ENCODE peak calls at places on chromosomes 16 and 17, in ten cellular contexts. One of them, this sample, is unnamed.

GRCh38 chr16:75043175-75043937 is 44.5 kb downstream of the ZNRF1 start:
- DNase-seq in heart right ventricle: no peak
- DNase-seq in A549: no peak
- DNase-seq in AG04450: no peak
- DNase-seq in stimulated activated CD4-positive, alpha-beta T cell treated with anti-CD3 and anti-CD28 coated beads, Interleukin-15, amount 100 ng/mL, for 48 hours: no peak
- DNase-seq in colonic mucosa: no peak
- DNase-seq in activated CD8-positive, alpha-beta T cell treated with anti-CD3 and anti-CD28 coated beads for 36 hours: no peak
- DNase-seq in hypothalamus: no peak
- DNase-seq in HS-5: no peak
- DNase-seq in GM20000: peak
- DNase-seq in this sample: no peak

GRCh38 chr16:17564856-17565255 is 94.1 kb upstream of the XYLT1 start:
- DNase-seq in stimulated activated CD4-positive, alpha-beta T cell treated with anti-CD3 and anti-CD28 coated beads, Interleukin-15, amount 100 ng/mL, for 48 hours: no peak
- DNase-seq in HS-5: no peak
- DNase-seq in hypothalamus: no peak
- DNase-seq in heart right ventricle: no peak
- DNase-seq in activated CD8-positive, alpha-beta T cell treated with anti-CD3 and anti-CD28 coated beads for 36 hours: no peak
- DNase-seq in AG04450: no peak
- DNase-seq in A549: no peak
- DNase-seq in GM20000: no peak
- DNase-seq in colonic mucosa: no peak
- DNase-seq in this sample: no peak

GRCh38 chr17:79305831-79306687 is 231.4 kb downstream of the ENGASE start:
- DNase-seq in A549: no peak
- DNase-seq in heart right ventricle: peak
- DNase-seq in GM20000: no peak
- DNase-seq in HS-5: no peak
- DNase-seq in AG04450: no peak
- DNase-seq in activated CD8-positive, alpha-beta T cell treated with anti-CD3 and anti-CD28 coated beads for 36 hours: no peak
- DNase-seq in colonic mucosa: no peak
- DNase-seq in stimulated activated CD4-positive, alpha-beta T cell treated with anti-CD3 and anti-CD28 coated beads, Interleukin-15, amount 100 ng/mL, for 48 hours: no peak
- DNase-seq in hypothalamus: no peak
- DNase-seq in this sample: no peak

GRCh38 chr17:82967268-82968032 is 112.0 kb upstream of the METRNL start:
- DNase-seq in AG04450: no peak
- DNase-seq in A549: no peak
- DNase-seq in stimulated activated CD4-positive, alpha-beta T cell treated with anti-CD3 and anti-CD28 coated beads, Interleukin-15, amount 100 ng/mL, for 48 hours: no peak
- DNase-seq in GM20000: no peak
- DNase-seq in HS-5: no peak
- DNase-seq in hypothalamus: no peak
- DNase-seq in heart right ventricle: no peak
- DNase-seq in activated CD8-positive, alpha-beta T cell treated with anti-CD3 and anti-CD28 coated beads for 36 hours: no peak
- DNase-seq in colonic mucosa: peak
- DNase-seq in this sample: no peak

GRCh38 chr16:71727545-71728324 is 3.2 kb upstream of the PHLPP2 start:
- DNase-seq in GM20000: no peak
- DNase-seq in stimulated activated CD4-positive, alpha-beta T cell treated with anti-CD3 and anti-CD28 coated beads, Interleukin-15, amount 100 ng/mL, for 48 hours: no peak
- DNase-seq in activated CD8-positive, alpha-beta T cell treated with anti-CD3 and anti-CD28 coated beads for 36 hours: no peak
- DNase-seq in heart right ventricle: no peak
- DNase-seq in colonic mucosa: no peak
- DNase-seq in A549: no peak
- DNase-seq in hypothalamus: no peak
- DNase-seq in AG04450: no peak
- DNase-seq in HS-5: no peak
- DNase-seq in this sample: no peak

GRCh38 chr17:29116652-29117439 is 63.4 kb downstream of the MYO18A start:
- DNase-seq in A549: peak
- DNase-seq in colonic mucosa: peak
- DNase-seq in HS-5: no peak
- DNase-seq in stimulated activated CD4-positive, alpha-beta T cell treated with anti-CD3 and anti-CD28 coated beads, Interleukin-15, amount 100 ng/mL, for 48 hours: peak
- DNase-seq in GM20000: peak
- DNase-seq in hypothalamus: peak
- DNase-seq in activated CD8-positive, alpha-beta T cell treated with anti-CD3 and anti-CD28 coated beads for 36 hours: peak
- DNase-seq in heart right ventricle: peak
- DNase-seq in AG04450: no peak
- DNase-seq in this sample: peak

GRCh38 chr17:29723283-29724047 is 100.8 kb upstream of the CORO6 start:
- DNase-seq in AG04450: no peak
- DNase-seq in colonic mucosa: no peak
- DNase-seq in hypothalamus: no peak
- DNase-seq in activated CD8-positive, alpha-beta T cell treated with anti-CD3 and anti-CD28 coated beads for 36 hours: peak
- DNase-seq in heart right ventricle: no peak
- DNase-seq in A549: no peak
- DNase-seq in stimulated activated CD4-positive, alpha-beta T cell treated with anti-CD3 and anti-CD28 coated beads, Interleukin-15, amount 100 ng/mL, for 48 hours: no peak
- DNase-seq in GM20000: peak
- DNase-seq in HS-5: no peak
- DNase-seq in this sample: no peak

GRCh38 chr16:56848955-56849689 is 15.9 kb upstream of the SLC12A3 start:
- DNase-seq in AG04450: no peak
- DNase-seq in GM20000: no peak
- DNase-seq in stimulated activated CD4-positive, alpha-beta T cell treated with anti-CD3 and anti-CD28 coated beads, Interleukin-15, amount 100 ng/mL, for 48 hours: no peak
- DNase-seq in heart right ventricle: no peak
- DNase-seq in activated CD8-positive, alpha-beta T cell treated with anti-CD3 and anti-CD28 coated beads for 36 hours: no peak
- DNase-seq in HS-5: peak
- DNase-seq in colonic mucosa: no peak
- DNase-seq in hypothalamus: no peak
- DNase-seq in A549: no peak
- DNase-seq in this sample: no peak

GRCh38 chr17:14471052-14471451 is 170.2 kb downstream of the HS3ST3B1 start:
- DNase-seq in activated CD8-positive, alpha-beta T cell treated with anti-CD3 and anti-CD28 coated beads for 36 hours: no peak
- DNase-seq in stimulated activated CD4-positive, alpha-beta T cell treated with anti-CD3 and anti-CD28 coated beads, Interleukin-15, amount 100 ng/mL, for 48 hours: no peak
- DNase-seq in GM20000: no peak
- DNase-seq in hypothalamus: no peak
- DNase-seq in heart right ventricle: no peak
- DNase-seq in colonic mucosa: no peak
- DNase-seq in A549: peak
- DNase-seq in HS-5: peak
- DNase-seq in AG04450: peak
- DNase-seq in this sample: peak

GRCh38 chr16:49345829-49346228 is 27.8 kb upstream of the C16orf78 start:
- DNase-seq in heart right ventricle: no peak
- DNase-seq in GM20000: no peak
- DNase-seq in stimulated activated CD4-positive, alpha-beta T cell treated with anti-CD3 and anti-CD28 coated beads, Interleukin-15, amount 100 ng/mL, for 48 hours: no peak
- DNase-seq in activated CD8-positive, alpha-beta T cell treated with anti-CD3 and anti-CD28 coated beads for 36 hours: peak
- DNase-seq in AG04450: no peak
- DNase-seq in colonic mucosa: no peak
- DNase-seq in HS-5: no peak
- DNase-seq in A549: no peak
- DNase-seq in hypothalamus: no peak
- DNase-seq in this sample: peak

GRCh38 chr17:559699-560378 is 154.8 kb downstream of the VPS53 start:
- DNase-seq in stimulated activated CD4-positive, alpha-beta T cell treated with anti-CD3 and anti-CD28 coated beads, Interleukin-15, amount 100 ng/mL, for 48 hours: no peak
- DNase-seq in GM20000: no peak
- DNase-seq in heart right ventricle: peak
- DNase-seq in activated CD8-positive, alpha-beta T cell treated with anti-CD3 and anti-CD28 coated beads for 36 hours: no peak
- DNase-seq in AG04450: peak
- DNase-seq in A549: peak
- DNase-seq in HS-5: peak
- DNase-seq in hypothalamus: no peak
- DNase-seq in colonic mucosa: no peak
- DNase-seq in this sample: no peak

GRCh38 chr16:49280022-49280741 is 1.5 kb downstream of the CBLN1 start:
- DNase-seq in colonic mucosa: no peak
- DNase-seq in A549: no peak
- DNase-seq in stimulated activated CD4-positive, alpha-beta T cell treated with anti-CD3 and anti-CD28 coated beads, Interleukin-15, amount 100 ng/mL, for 48 hours: no peak
- DNase-seq in heart right ventricle: no peak
- DNase-seq in HS-5: no peak
- DNase-seq in GM20000: no peak
- DNase-seq in hypothalamus: no peak
- DNase-seq in AG04450: no peak
- DNase-seq in activated CD8-positive, alpha-beta T cell treated with anti-CD3 and anti-CD28 coated beads for 36 hours: no peak
- DNase-seq in this sample: peak

GRCh38 chr16:56617212-56618085 is 8.1 kb upstream of the MT1E start:
- DNase-seq in heart right ventricle: peak
- DNase-seq in A549: no peak
- DNase-seq in hypothalamus: peak
- DNase-seq in stimulated activated CD4-positive, alpha-beta T cell treated with anti-CD3 and anti-CD28 coated beads, Interleukin-15, amount 100 ng/mL, for 48 hours: peak
- DNase-seq in colonic mucosa: peak
- DNase-seq in HS-5: no peak
- DNase-seq in AG04450: no peak
- DNase-seq in activated CD8-positive, alpha-beta T cell treated with anti-CD3 and anti-CD28 coated beads for 36 hours: peak
- DNase-seq in GM20000: no peak
- DNase-seq in this sample: no peak

GRCh38 chr16:75256871-75257343 is 5.5 kb upstream of the BCAR1 start:
- DNase-seq in HS-5: no peak
- DNase-seq in heart right ventricle: peak
- DNase-seq in A549: no peak
- DNase-seq in hypothalamus: peak
- DNase-seq in colonic mucosa: no peak
- DNase-seq in stimulated activated CD4-positive, alpha-beta T cell treated with anti-CD3 and anti-CD28 coated beads, Interleukin-15, amount 100 ng/mL, for 48 hours: no peak
- DNase-seq in AG04450: no peak
- DNase-seq in activated CD8-positive, alpha-beta T cell treated with anti-CD3 and anti-CD28 coated beads for 36 hours: no peak
- DNase-seq in GM20000: no peak
- DNase-seq in this sample: peak

GRCh38 chr16:31357324-31358156 is 2.6 kb downstream of the ITGAX start:
- DNase-seq in A549: no peak
- DNase-seq in hypothalamus: no peak
- DNase-seq in heart right ventricle: no peak
- DNase-seq in stimulated activated CD4-positive, alpha-beta T cell treated with anti-CD3 and anti-CD28 coated beads, Interleukin-15, amount 100 ng/mL, for 48 hours: no peak
- DNase-seq in GM20000: peak
- DNase-seq in HS-5: no peak
- DNase-seq in AG04450: no peak
- DNase-seq in colonic mucosa: no peak
- DNase-seq in activated CD8-positive, alpha-beta T cell treated with anti-CD3 and anti-CD28 coated beads for 36 hours: no peak
- DNase-seq in this sample: no peak

GRCh38 chr17:58084317-58084981 is 1.2 kb downstream of the DYNLL2 start:
- DNase-seq in AG04450: no peak
- DNase-seq in A549: peak
- DNase-seq in colonic mucosa: peak
- DNase-seq in heart right ventricle: peak
- DNase-seq in GM20000: peak
- DNase-seq in hypothalamus: no peak
- DNase-seq in activated CD8-positive, alpha-beta T cell treated with anti-CD3 and anti-CD28 coated beads for 36 hours: peak
- DNase-seq in HS-5: no peak
- DNase-seq in stimulated activated CD4-positive, alpha-beta T cell treated with anti-CD3 and anti-CD28 coated beads, Interleukin-15, amount 100 ng/mL, for 48 hours: no peak
- DNase-seq in this sample: peak

GRCh38 chr17:56902350-56902749 is 11.5 kb downstream of the TRIM25 start:
- DNase-seq in heart right ventricle: no peak
- DNase-seq in hypothalamus: no peak
- DNase-seq in A549: peak
- DNase-seq in AG04450: no peak
- DNase-seq in activated CD8-positive, alpha-beta T cell treated with anti-CD3 and anti-CD28 coated beads for 36 hours: no peak
- DNase-seq in GM20000: no peak
- DNase-seq in colonic mucosa: no peak
- DNase-seq in stimulated activated CD4-positive, alpha-beta T cell treated with anti-CD3 and anti-CD28 coated beads, Interleukin-15, amount 100 ng/mL, for 48 hours: no peak
- DNase-seq in HS-5: peak
- DNase-seq in this sample: no peak

This sample was measured in Caco-2.